ENCODE peak calls at places on chromosomes 5 and 9, in four cellular contexts. G is cortex of kidney, F is neural progenitor cell, M is caudate nucleus. X is an unnamed sample.

GRCh38 chr9:37503736-37504135 is 18.0 kb downstream of the POLR1E start:
- DNase-seq in M (no peak), G (no peak), F (no peak), X (no peak)

GRCh38 chr5:167565555-167565954 is 725.9 kb upstream of the WWC1 start:
- DNase-seq in M (no peak), G (no peak), F (peak), X (no peak)

GRCh38 chr5:103259705-103260355 is 1.3 kb downstream of the MACIR start:
- DNase-seq in M (no peak), F (peak), G (peak), X (peak)

GRCh38 chr5:36489505-36489904 is 116.9 kb upstream of the SLC1A3 start:
- DNase-seq in F (no peak), M (no peak), G (no peak), X (no peak)

GRCh38 chr5:53479656-53480473 is 564 bp upstream of the FST start:
- DNase-seq in M (no peak), G (no peak), F (peak), X (no peak)

GRCh38 chr5:4563400-4563799 is 576.7 kb upstream of the ADAMTS16 start:
- DNase-seq in M (no peak), G (no peak), F (peak), X (no peak)

GRCh38 chr9:70101265-70101664 is 57.6 kb downstream of the MAMDC2 start:
- DNase-seq in M (no peak), F (no peak), G (no peak), X (no peak)

GRCh38 chr5:55427157-55427556 is 107.6 kb downstream of the PLPP1 start:
- DNase-seq in F (no peak), M (no peak), G (no peak), X (no peak)

GRCh38 chr5:149693482-149693881 is 36.6 kb upstream of the PPARGC1B start:
- DNase-seq in M (no peak), F (no peak), G (no peak), X (no peak)

GRCh38 chr9:93730213-93730612 is 153.8 kb downstream of the PHF2 start:
- DNase-seq in F (no peak), M (no peak), G (no peak), X (no peak)

GRCh38 chr5:74546796-74547195 is 93.7 kb downstream of the ENC1 start:
- DNase-seq in G (no peak), F (no peak), M (no peak), X (peak)

GRCh38 chr9:3809724-3810123 is 283.9 kb upstream of the RFX3 start:
- DNase-seq in M (no peak), F (no peak), G (no peak), X (no peak)

GRCh38 chr9:123609844-123610243 is 253.8 kb downstream of the CRB2 start:
- DNase-seq in M (no peak), F (no peak), G (no peak), X (peak)

GRCh38 chr5:162289489-162289888 is 221.9 kb downstream of the GABRG2 start:
- DNase-seq in M (no peak), G (no peak), F (no peak), X (no peak)

GRCh38 chr5:103904651-103905050 is 342.1 kb upstream of the NUDT12 start:
- DNase-seq in F (no peak), M (no peak), G (no peak), X (no peak)

GRCh38 chr5:96282020-96282419 is 151.0 kb downstream of the PCSK1 start:
- DNase-seq in F (no peak), G (no peak), M (no peak), X (no peak)

GRCh38 chr9:73643379-73644013 is 491.8 kb downstream of the ANXA1 start:
- DNase-seq in G (no peak), F (no peak), M (no peak), X (no peak)

GRCh38 chr9:88710449-88710848 is 175.5 kb downstream of the NXNL2 start:
- DNase-seq in G (no peak), F (no peak), M (no peak), X (no peak)

GRCh38 chr5:59361454-59361853 is 532.1 kb downstream of the PDE4D start:
- DNase-seq in G (no peak), M (no peak), F (no peak), X (no peak)

GRCh38 chr5:177366528-177367322 is 9.0 kb downstream of the RGS14 start:
- DNase-seq in G (no peak), F (peak), M (no peak), X (no peak)

GRCh38 chr5:136053336-136054121 is 24.7 kb downstream of the TGFBI start:
- DNase-seq in F (no peak), G (no peak), M (no peak), X (no peak)

GRCh38 chr9:101453776-101454570 is 18.4 kb upstream of the ALDOB start:
- DNase-seq in M (no peak), F (no peak), G (no peak), X (no peak)

GRCh38 chr5:55636177-55636576 is 75.9 kb downstream of the SLC38A9 start:
- DNase-seq in F (no peak), G (no peak), M (no peak), X (no peak)

GRCh38 chr5:79489773-79490172 is 24.2 kb downstream of the HOMER1 start:
- DNase-seq in F (no peak), G (no peak), M (no peak), X (no peak)

GRCh38 chr5:122180863-122181519 is 51.6 kb downstream of the ZNF474 start:
- DNase-seq in F (no peak), G (no peak), M (no peak), X (no peak)

GRCh38 chr9:3074247-3074646 is 230.4 kb upstream of the PUM3 start:
- DNase-seq in G (no peak), F (no peak), M (no peak), X (no peak)

GRCh38 chr5:1564824-1565736 is 41.3 kb upstream of the LPCAT1 start:
- DNase-seq in G (no peak), F (no peak), M (no peak), X (no peak)

GRCh38 chr5:56527174-56527573 is 288.2 kb upstream of the MAP3K1 start:
- DNase-seq in M (no peak), G (no peak), F (no peak), X (no peak)

GRCh38 chr5:128263357-128263756 is 179.8 kb downstream of the SLC12A2 start:
- DNase-seq in F (no peak), G (no peak), M (no peak), X (no peak)

GRCh38 chr5:142520885-142521284 is 165.0 kb downstream of the FGF1 start:
- DNase-seq in G (no peak), M (no peak), F (no peak), X (no peak)